ENCODE peak calls at places on chromosomes 6 and 20, in six cellular contexts. Q is ovary; F is heart right ventricle; N is fibroblast of lung; S is breast epithelium; B is CD8-positive, alpha-beta T cell. R is an unnamed sample.

GRCh38 chr6:141675957-141676356 is 456.8 kb upstream of the GJE1 start:
- DNase-seq in Q (no peak), N (peak; percentile 15), B (no peak), F (no peak), S (no peak), R (no peak)

GRCh38 chr20:31567380-31567720 is 37.7 kb upstream of the ID1 start:
- DNase-seq in B (no peak), Q (no peak), F (no peak), N (no peak), S (no peak), R (no peak)

GRCh38 chr20:35003211-35004031 is 47.8 kb downstream of the MYH7B start:
- DNase-seq in B (no peak), F (no peak), Q (peak; percentile 34), S (no peak), N (no peak), R (no peak)

GRCh38 chr20:15561707-15562106 is 1011.5 kb downstream of the KIF16B start:
- DNase-seq in B (no peak), Q (no peak), S (no peak), N (no peak), F (no peak), R (no peak)

GRCh38 chr6:118663993-118664985 is 12.9 kb upstream of the CEP85L start:
- DNase-seq in B (no peak), S (no peak), Q (no peak), N (no peak), F (no peak), R (no peak)

GRCh38 chr6:148523051-148523450 is 180.4 kb downstream of the SASH1 start:
- DNase-seq in N (peak; percentile 90), B (no peak), S (no peak), Q (no peak), F (no peak), R (no peak)

GRCh38 chr20:10610266-10610665 is 63.5 kb downstream of the JAG1 start:
- DNase-seq in F (no peak), B (no peak), Q (no peak), S (no peak), N (no peak), R (no peak)

GRCh38 chr20:35768731-35769664 is 2.8 kb upstream of the PHF20 start:
- DNase-seq in F (peak; percentile 93), N (peak; percentile 95), B (no peak), S (peak; percentile 97), Q (peak; percentile 95), R (peak; percentile 99)

GRCh38 chr20:24779166-24779565 is 169.9 kb upstream of the CST7 start:
- DNase-seq in B (no peak), N (peak; percentile 14), F (no peak), S (no peak), Q (no peak), R (no peak)

GRCh38 chr6:18424201-18424600 is 37.1 kb downstream of the RNF144B start:
- DNase-seq in N (no peak), B (no peak), F (no peak), S (no peak), Q (no peak), R (no peak)

GRCh38 chr6:32108094-32108627 is 977 bp downstream of the TNXB start:
- DNase-seq in Q (peak; percentile 88), F (peak; percentile 72), N (no peak), B (no peak), S (peak; percentile 31), R (peak; percentile 96)

GRCh38 chr6:91149914-91150674 is 563.2 kb upstream of the MAP3K7 start:
- DNase-seq in B (no peak), N (peak; percentile 83), S (no peak), F (no peak), Q (no peak), R (no peak)

GRCh38 chr6:128672023-128672422 is 151.6 kb upstream of the PTPRK start:
- DNase-seq in N (no peak), S (no peak), Q (no peak), B (no peak), F (no peak), R (no peak)

GRCh38 chr20:44041001-44041400 is 126.3 kb downstream of the TOX2 start:
- DNase-seq in B (no peak), Q (no peak), S (peak; percentile 7), N (no peak), F (no peak), R (peak; percentile 45)

GRCh38 chr6:154932562-154933027 is 62.5 kb upstream of the TIAM2 start:
- DNase-seq in N (peak; percentile 89), S (no peak), B (no peak), Q (no peak), F (no peak), R (no peak)

GRCh38 chr6:152459245-152459644 is 177.9 kb downstream of the SYNE1 start:
- DNase-seq in S (no peak), Q (no peak), F (no peak), B (no peak), N (no peak), R (no peak)

GRCh38 chr6:67496191-67496590 is 1138.9 kb upstream of the ADGRB3 start:
- DNase-seq in N (no peak), S (no peak), B (no peak), F (no peak), Q (no peak), R (no peak)

GRCh38 chr6:12032783-12033573 is 20.9 kb downstream of the HIVEP1 start:
- DNase-seq in Q (no peak), S (no peak), F (no peak), B (no peak), N (no peak), R (no peak)

DNA sequence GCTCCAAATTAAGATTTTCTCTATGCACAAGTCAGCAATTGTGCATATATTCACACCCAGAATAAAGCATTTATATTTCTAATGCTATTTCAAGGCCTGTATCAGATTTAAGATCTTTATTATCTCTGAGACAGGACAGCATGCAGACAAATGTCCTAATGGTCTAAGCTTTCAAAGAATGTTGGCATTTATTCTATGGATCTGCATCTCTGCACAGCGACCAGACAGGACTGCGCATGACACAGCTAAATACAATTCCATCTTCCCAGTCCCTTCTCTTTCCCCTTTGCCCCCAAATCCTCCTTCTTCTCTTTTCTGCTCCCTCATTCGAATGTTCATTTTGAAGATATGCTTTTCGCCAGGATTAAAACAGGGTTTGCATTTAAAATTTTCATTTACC is 478.5 kb downstream of the PKHD1 start:
- DNase-seq in B (no peak), S (no peak), Q (no peak), N (no peak), F (no peak), R (no peak)
- TF ChIP-seq CTCF in B (no peak), S (no peak), Q (no peak), N (no peak), F (no peak), R (no peak)

DNA sequence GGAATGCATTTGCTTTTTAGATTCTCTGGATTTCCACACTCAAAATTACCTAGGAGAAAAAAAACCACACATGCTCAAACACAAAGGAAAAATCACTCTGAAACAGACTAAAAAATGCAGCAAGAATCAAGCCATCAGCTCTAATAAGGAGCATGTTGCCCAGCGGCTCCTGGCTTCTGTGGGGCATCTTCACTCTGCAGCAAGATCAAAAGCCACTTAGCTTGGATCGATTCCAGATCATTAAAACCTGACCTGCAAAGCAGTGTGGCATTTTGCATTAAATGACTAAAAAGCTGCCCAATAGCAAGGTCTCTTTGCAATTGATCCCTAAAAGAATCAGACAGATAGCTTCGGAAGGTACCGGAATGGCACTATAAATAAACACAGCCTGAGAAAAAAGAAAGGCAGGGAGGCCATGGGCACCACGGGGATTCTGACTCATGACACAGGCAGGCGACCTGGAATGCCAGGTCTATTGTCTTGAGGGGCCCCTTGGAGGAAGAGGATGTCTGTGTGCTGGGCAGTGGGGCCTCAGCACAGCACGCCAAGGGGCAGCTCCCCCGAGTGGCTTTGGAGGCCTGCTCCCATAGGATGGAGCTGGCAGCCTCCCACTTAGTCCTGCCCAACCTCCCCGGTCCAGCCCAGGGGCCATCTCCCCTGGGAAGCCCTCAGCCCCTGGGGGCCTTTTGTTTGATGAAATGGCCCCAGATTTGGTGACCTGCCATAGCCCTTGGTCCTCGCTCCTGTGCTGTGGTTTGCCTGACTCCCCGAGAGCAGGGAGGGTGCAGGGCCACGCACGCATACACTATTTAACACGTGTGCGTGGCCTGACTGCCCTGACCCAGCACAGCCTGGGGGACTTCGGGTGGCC is 7.6 kb downstream of the LEMD2 start:
- DNase-seq in S (no peak), F (peak; percentile 45), B (no peak), Q (no peak), N (peak; percentile 76), R (no peak)
- H3K4me1 ChIP-seq in S (no peaks in the 10 kb centered on the region), F (peaks cover 37% of the 10 kb centered on the region), B (peaks cover 19% of the 10 kb centered on the region), Q (peaks cover 11% of the 10 kb centered on the region), N (peaks cover 3% of the 10 kb centered on the region), R (peaks cover 43% of the 10 kb centered on the region)

GRCh38 chr6:146434991-146435390 is 108.6 kb upstream of the RAB32 start:
- DNase-seq in F (no peak), B (no peak), N (no peak), S (no peak), Q (no peak), R (no peak)

GRCh38 chr6:146429831-146430230 is 113.8 kb upstream of the RAB32 start:
- DNase-seq in B (no peak), N (no peak), Q (no peak), S (no peak), F (no peak), R (no peak)

DNA sequence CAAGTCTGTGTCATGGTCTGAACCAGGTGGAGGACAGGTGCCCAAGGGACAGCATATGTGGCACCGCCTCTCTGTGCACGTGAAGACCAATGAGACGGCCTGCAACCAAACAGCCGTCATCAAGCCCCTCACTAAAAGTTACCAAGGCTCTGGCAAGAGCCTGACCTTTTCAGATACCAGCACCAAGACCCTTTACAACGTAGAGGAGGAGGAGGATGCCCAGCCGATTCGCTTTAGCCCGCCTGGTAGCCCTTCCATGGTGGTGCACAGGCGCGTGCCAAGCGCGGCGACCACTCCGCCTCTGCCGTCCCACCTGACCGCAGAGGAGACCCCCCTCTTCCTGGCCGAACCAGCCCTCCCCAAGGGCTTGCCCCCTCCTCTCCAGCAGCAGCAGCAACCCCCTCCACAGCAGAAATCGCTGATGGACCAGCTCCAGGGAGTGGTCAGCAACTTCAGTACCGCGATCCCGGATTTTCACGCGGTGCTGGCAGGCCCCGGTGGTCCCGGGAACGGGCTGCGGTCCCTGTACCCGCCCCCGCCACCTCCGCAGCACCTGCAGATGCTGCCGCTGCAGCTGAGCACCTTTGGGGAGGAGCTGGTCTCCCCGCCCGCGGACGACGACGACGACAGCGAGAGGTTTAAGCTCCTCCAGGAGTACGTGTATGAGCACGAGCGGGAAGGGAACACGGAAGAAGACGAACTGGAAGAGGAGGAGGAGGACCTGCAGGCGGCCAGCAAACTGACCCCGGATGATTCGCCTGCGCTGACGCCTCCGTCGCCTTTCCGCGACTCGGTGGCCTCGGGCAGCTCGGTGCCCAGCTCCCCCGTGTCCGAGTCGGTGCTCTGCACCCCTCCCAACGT is 109.5 kb upstream of the RAB32 start:
- DNase-seq in F (no peak), N (peak; percentile 38), S (no peak), Q (no peak), B (no peak), R (no peak)
- H3K4me3 ChIP-seq in F (peak overlapping the region; percentile 45), N (no peak overlapping the region), S (peak overlapping the region; percentile 45), Q (peak overlapping the region; percentile 8), B (no peak overlapping the region), R (peak overlapping the region; percentile 48)

DNA sequence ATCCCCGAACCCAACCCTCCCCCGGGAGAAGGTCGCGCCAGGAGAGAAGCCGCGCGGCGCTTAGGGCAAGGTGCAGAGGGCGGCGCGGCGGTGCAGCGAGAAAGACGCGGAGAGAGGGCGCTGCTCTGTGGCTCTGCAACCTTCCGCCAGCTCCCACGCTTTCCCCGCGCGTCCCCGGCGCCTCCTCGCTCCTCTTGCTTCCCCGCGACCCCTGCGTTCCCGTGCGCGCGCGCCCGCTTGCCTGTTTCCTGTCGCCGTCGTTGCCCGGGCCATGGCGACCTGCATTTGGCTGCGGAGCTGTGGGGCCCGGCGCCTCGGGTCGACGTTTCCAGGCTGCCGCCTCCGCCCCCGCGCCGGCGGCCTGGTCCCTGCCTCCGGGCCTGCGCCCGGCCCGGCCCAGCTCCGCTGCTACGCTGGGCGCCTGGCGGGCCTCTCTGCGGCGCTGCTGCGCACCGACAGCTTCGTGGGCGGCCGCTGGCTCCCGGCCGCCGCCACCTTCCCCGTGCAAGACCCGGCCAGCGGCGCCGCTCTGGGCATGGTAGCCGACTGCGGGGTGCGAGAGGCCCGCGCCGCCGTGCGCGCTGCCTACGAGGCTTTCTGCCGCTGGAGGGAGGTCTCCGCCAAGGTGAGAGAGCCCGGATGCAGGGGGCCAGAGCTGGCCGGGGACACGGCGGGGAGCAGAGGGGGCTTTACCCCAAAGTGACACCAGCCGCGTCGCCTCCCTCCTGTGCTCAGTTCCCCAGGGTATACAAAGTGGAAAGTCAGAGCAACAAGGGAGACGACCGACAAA is at the start of gene ALDH5A1:
- DNase-seq in S (peak; percentile 37), B (peak; percentile 69), F (peak; percentile 79), N (peak; percentile 72), Q (peak; percentile 82), R (no peak)
- TF ChIP-seq CTCF in S (no peak), B (no peak), F (peak; percentile 16), N (peak; percentile 12), Q (no peak), R (peak; percentile 20)